ENCODE peak calls at places on chromosomes 16 and 17, in four cellular contexts. C, Q, I and H are unnamed samples.

GRCh38 chr16:11542069-11542775 is 44.5 kb downstream of the LITAF start:
- DNase-seq in C (no peak), Q (no peak), I (no peak), H (no peak)

GRCh38 chr17:30210366-30210765 is 25.1 kb downstream of the SLC6A4 start:
- DNase-seq in C (no peak), Q (no peak), I (no peak), H (no peak)

GRCh38 chr16:88737298-88738166 is 31.2 kb downstream of the CTU2 start:
- DNase-seq in C (peak), Q (peak), I (no peak), H (peak)

GRCh38 chr17:27568216-27568615 is 62.8 kb upstream of the LGALS9 start:
- DNase-seq in C (no peak), Q (no peak), I (no peak), H (no peak)

GRCh38 chr17:78234261-78234865 is 2.9 kb downstream of the TMEM235 start:
- DNase-seq in C (no peak), Q (no peak), I (no peak), H (no peak)

GRCh38 chr16:69150146-69150865 is 17.9 kb downstream of the UTP4 start:
- DNase-seq in C (no peak), Q (peak), I (peak), H (peak)

GRCh38 chr16:10895053-10895946 is 18.3 kb downstream of the CIITA start:
- DNase-seq in C (no peak), Q (no peak), I (no peak), H (peak)

GRCh38 chr16:57754354-57755060 is 18.9 kb downstream of the KATNB1 start:
- DNase-seq in C (no peak), Q (no peak), I (no peak), H (no peak)

GRCh38 chr17:46826116-46826515 is 7.6 kb upstream of the WNT3 start:
- DNase-seq in C (no peak), Q (no peak), I (no peak), H (no peak)